ENCODE peak calls at places on chromosomes 4 and X, in eight cellular contexts. A is body of pancreas, H is SK-N-SH, W is suprapubic skin, M is fibroblast of mammary gland, J is AG04449, S is heart right ventricle, L is kidney epithelial cell. D is an unnamed sample.

GRCh38 chr4:93897559-93897958 is 69.0 kb downstream of the ATOH1 start:
- DNase-seq in S (no peak), H (peak), A (no peak), J (no peak), L (no peak), M (no peak), W (no peak), D (peak)

GRCh38 chr4:110096406-110096805 is 102.0 kb downstream of the ELOVL6 start:
- DNase-seq in W (no peak), H (no peak), A (no peak), S (no peak), J (no peak), M (no peak), L (peak), D (no peak)

GRCh38 chr4:154643493-154643892 is 31.0 kb upstream of the FGG start:
- DNase-seq in H (no peak), W (no peak), A (no peak), J (no peak), S (no peak), M (peak), L (no peak), D (no peak)

GRCh38 chr4:111842336-111842735 is 302.9 kb upstream of the FAM241A start:
- DNase-seq in L (no peak), S (no peak), M (peak), H (no peak), A (no peak), W (no peak), J (no peak), D (no peak)

GRCh38 chr4:85496933-85497332 is 22.0 kb downstream of the ARHGAP24 start:
- DNase-seq in S (no peak), H (no peak), W (no peak), M (peak), A (no peak), L (no peak), J (no peak), D (no peak)

GRCh38 chrX:117002981-117003380 is 540.2 kb upstream of the CT83 start:
- DNase-seq in A (no peak), W (no peak), H (no peak), L (no peak), M (no peak), S (no peak), J (no peak), D (no peak)

GRCh38 chr4:53563824-53564223 is 27.5 kb downstream of the LNX1 start:
- DNase-seq in W (no peak), A (no peak), M (peak), J (peak), H (no peak), S (no peak), L (no peak), D (peak)

GRCh38 chr4:7739077-7739917 is 200.4 kb downstream of the AFAP1 start:
- DNase-seq in M (no peak), H (no peak), J (no peak), W (no peak), A (no peak), S (no peak), L (no peak), D (no peak)

GRCh38 chr4:145098675-145099037 is 545 bp downstream of the ABCE1 start:
- DNase-seq in J (no peak), A (peak), S (peak), L (peak), H (peak), M (peak), W (no peak), D (peak)

GRCh38 chr4:129335263-129335662 is 239.3 kb downstream of the C4orf33 start:
- DNase-seq in S (no peak), M (no peak), L (no peak), J (no peak), H (no peak), W (no peak), A (no peak), D (no peak)

GRCh38 chr4:152103181-152103901 is 342.5 kb upstream of the GATB start:
- DNase-seq in L (no peak), W (no peak), H (no peak), S (no peak), J (no peak), A (no peak), M (no peak), D (no peak)

GRCh38 chr4:158778065-158778711 is 9.4 kb downstream of the FNIP2 start:
- DNase-seq in A (no peak), M (no peak), H (no peak), W (no peak), L (no peak), J (no peak), S (no peak), D (peak)

GRCh38 chr4:78437608-78438088 is 113.9 kb upstream of the ANXA3 start:
- DNase-seq in J (no peak), W (no peak), H (no peak), L (no peak), M (no peak), S (no peak), A (no peak), D (no peak)

GRCh38 chrX:119970574-119970973 is 27.0 kb upstream of the NKAP start:
- DNase-seq in H (no peak), A (no peak), S (no peak), W (no peak), J (no peak), L (no peak), M (no peak), D (no peak)

GRCh38 chr4:2365913-2366210 is 52.6 kb downstream of the ZFYVE28 start:
- DNase-seq in M (no peak), L (no peak), S (no peak), H (no peak), J (no peak), W (no peak), A (no peak), D (no peak)

GRCh38 chrX:48939417-48940228 is 17.8 kb downstream of the OTUD5 start:
- DNase-seq in L (no peak), M (no peak), J (no peak), H (no peak), S (no peak), W (no peak), A (no peak), D (peak)

GRCh38 chr4:87399148-87399547 is 8.2 kb upstream of the HSD17B11 start:
- DNase-seq in M (no peak), J (no peak), A (peak), H (peak), W (no peak), L (no peak), S (no peak), D (no peak)

GRCh38 chr4:38040619-38041018 is 80.4 kb downstream of the PTTG2 start:
- DNase-seq in M (no peak), J (no peak), H (no peak), L (no peak), S (no peak), A (no peak), W (no peak), D (no peak)

GRCh38 chr4:100348472-100348871 is 158.2 kb upstream of the DDIT4L start:
- DNase-seq in H (no peak), M (peak), J (no peak), A (no peak), S (no peak), L (peak), W (no peak), D (no peak)

GRCh38 chr4:118869808-118870342 is 18.8 kb upstream of the SYNPO2 start:
- DNase-seq in J (no peak), H (no peak), M (peak), S (peak), A (no peak), W (no peak), L (no peak), D (no peak)

GRCh38 chr4:85952518-85952917 is 407.3 kb downstream of the MAPK10 start:
- DNase-seq in W (no peak), S (no peak), M (peak), H (no peak), L (no peak), A (no peak), J (no peak), D (no peak)

GRCh38 chrX:2498781-2499302 is 1.9 kb downstream of the DHRSX start:
- DNase-seq in H (no peak), A (no peak), J (no peak), W (no peak), L (no peak), M (peak), S (peak), D (no peak)

GRCh38 chr4:10117424-10118354 is 1.1 kb upstream of the WDR1 start:
- DNase-seq in J (no peak), W (no peak), A (peak), M (peak), H (no peak), L (no peak), S (no peak), D (peak)

GRCh38 chr4:37958932-37959331 is 1.3 kb upstream of the PTTG2 start:
- DNase-seq in M (no peak), J (no peak), A (no peak), H (no peak), S (no peak), W (no peak), L (no peak), D (no peak)

GRCh38 chr4:110514889-110515479 is 39.0 kb downstream of the ENPEP start:
- DNase-seq in W (no peak), H (peak), L (no peak), S (no peak), A (no peak), J (no peak), M (peak), D (peak)

DNA sequence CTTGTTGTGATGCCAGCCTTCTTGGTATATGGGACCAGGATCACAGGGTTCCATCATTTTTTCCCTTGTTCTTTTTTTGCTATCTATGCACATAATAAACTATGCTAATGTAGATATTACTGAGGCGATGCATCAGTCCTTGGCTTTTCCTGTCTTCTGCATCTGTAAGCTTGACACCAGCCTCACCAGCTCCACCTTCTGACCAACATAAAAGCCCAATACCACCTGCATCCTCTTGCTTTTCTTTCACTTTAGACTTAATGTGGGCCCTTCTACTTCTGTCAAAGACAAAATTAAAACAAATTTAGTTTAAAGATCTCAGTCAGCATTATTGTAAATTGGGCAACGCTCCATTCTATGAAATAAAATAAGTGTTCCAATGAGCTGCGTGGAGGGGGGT is 1718.8 kb upstream of the PCDH10 start:
- DNase-seq in M (no peak), L (no peak), H (no peak), J (no peak), S (no peak), A (no peak), W (no peak), D (peak)
- TF ChIP-seq CTCF in M (no peak), L (no peak), H (peak), J (no peak), S (no peak), A (peak), W (no peak), D (peak)

GRCh38 chrX:153973127-153974002 is 811 bp downstream of the TMEM187 start:
- DNase-seq in L (no peak), A (no peak), M (peak), H (no peak), S (no peak), J (no peak), W (no peak), D (no peak)
- H3K4me3 ChIP-seq in L (peak), A (no peak), M (peak), H (peak), S (peak), J (peak), W (peak), D (peak)

GRCh38 chrX:23626651-23627050 is 40.6 kb upstream of the PRDX4 start:
- DNase-seq in S (no peak), A (no peak), J (no peak), M (no peak), H (no peak), W (no peak), L (no peak), D (no peak)
- TF ChIP-seq CTCF in S (no peak), A (no peak), J (no peak), M (peak), H (no peak), W (no peak), L (peak), D (no peak)

GRCh38 chr4:140497428-140497775 is 691 bp downstream of the MGAT4D start:
- DNase-seq in M (no peak), A (no peak), L (no peak), J (no peak), W (no peak), S (no peak), H (no peak), D (no peak)
- H3K4me3 ChIP-seq in M (no peak), A (no peak), L (peak), J (no peak), W (peak), S (peak), H (no peak), D (no peak)

GRCh38 chr4:77376788-77377460 is 219.9 kb downstream of the CCNG2 start:
- DNase-seq in L (no peak), S (no peak), M (no peak), J (no peak), A (no peak), H (no peak), W (peak), D (no peak)
- TF ChIP-seq CTCF in L (no peak), S (no peak), M (no peak), J (no peak), A (no peak), H (no peak), W (no peak), D (peak)

GRCh38 chr4:4730214-4730613 is 129.3 kb upstream of the MSX1 start:
- DNase-seq in S (no peak), J (no peak), H (no peak), M (no peak), L (no peak), W (no peak), A (no peak), D (no peak)
- H3K4me3 ChIP-seq in S (no peak), J (no peak), H (no peak), M (no peak), L (no peak), W (no peak), A (no peak), D (no peak)

DNA sequence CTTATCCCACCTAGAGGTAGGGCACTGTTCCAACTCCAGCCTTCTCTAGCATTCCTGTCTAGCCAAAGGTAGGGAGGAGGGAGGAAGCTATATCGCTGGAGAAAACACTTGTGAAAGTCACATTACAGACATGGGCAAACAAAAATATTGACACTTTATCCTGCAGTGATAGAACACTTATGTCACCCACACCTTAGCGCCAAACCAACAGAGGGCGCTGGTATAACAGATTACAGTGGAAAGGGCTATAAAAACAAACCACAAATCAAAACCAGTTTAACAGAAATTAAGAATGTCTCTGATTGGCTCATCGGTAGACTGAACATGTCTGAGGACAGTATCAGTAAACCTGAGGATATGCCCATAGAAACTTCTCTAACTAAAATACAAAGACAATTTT is 451.3 kb downstream of the TLL1 start:
- DNase-seq in S (no peak), M (peak), A (peak), H (peak), J (no peak), L (no peak), W (no peak), D (peak)
- TF ChIP-seq CTCF in S (no peak), M (peak), A (no peak), H (peak), J (no peak), L (peak), W (no peak), D (peak)